ENCODE peak calls at places on chromosome 3, in six cellular contexts. One of them, this sample, is unnamed.

GRCh38 chr3:140206196-140207040 is 271.4 kb downstream of the CLSTN2 start:
- DNase-seq in ovary: peak; percentile 27
- DNase-seq in GM12891: no peak
- DNase-seq in body of pancreas: peak; percentile 7
- DNase-seq in breast epithelium: no peak
- DNase-seq in adrenal gland: no peak
- DNase-seq in this sample: no peak

GRCh38 chr3:45560270-45561020 is 34.1 kb upstream of the LIMD1 start:
- DNase-seq in body of pancreas: peak; percentile 65
- DNase-seq in ovary: peak; percentile 53
- DNase-seq in adrenal gland: peak; percentile 63
- DNase-seq in GM12891: no peak
- DNase-seq in breast epithelium: peak; percentile 77
- DNase-seq in this sample: no peak

GRCh38 chr3:153829596-153830170 is 291.5 kb upstream of the ARHGEF26 start:
- DNase-seq in breast epithelium: no peak
- DNase-seq in GM12891: no peak
- DNase-seq in adrenal gland: no peak
- DNase-seq in ovary: no peak
- DNase-seq in body of pancreas: no peak
- DNase-seq in this sample: no peak

GRCh38 chr3:64278631-64279030 is 53.4 kb upstream of the PRICKLE2 start:
- DNase-seq in breast epithelium: no peak
- DNase-seq in body of pancreas: no peak
- DNase-seq in GM12891: no peak
- DNase-seq in adrenal gland: no peak
- DNase-seq in ovary: no peak
- DNase-seq in this sample: no peak

GRCh38 chr3:41258239-41258800 is 59.0 kb downstream of the CTNNB1 start:
- DNase-seq in ovary: no peak
- DNase-seq in GM12891: no peak
- DNase-seq in body of pancreas: no peak
- DNase-seq in adrenal gland: no peak
- DNase-seq in breast epithelium: no peak
- DNase-seq in this sample: no peak

GRCh38 chr3:14810070-14810732 is 8.6 kb upstream of the FGD5 start:
- DNase-seq in adrenal gland: no peak
- DNase-seq in body of pancreas: no peak
- DNase-seq in ovary: peak; percentile 40
- DNase-seq in breast epithelium: no peak
- DNase-seq in GM12891: no peak
- DNase-seq in this sample: peak; percentile 88

GRCh38 chr3:166257715-166258114 is 420.5 kb upstream of the BCHE start:
- DNase-seq in adrenal gland: no peak
- DNase-seq in ovary: no peak
- DNase-seq in GM12891: no peak
- DNase-seq in body of pancreas: no peak
- DNase-seq in breast epithelium: no peak
- DNase-seq in this sample: no peak

GRCh38 chr3:98343647-98344507 is 9.8 kb upstream of the OR5K4 start:
- DNase-seq in breast epithelium: no peak
- DNase-seq in ovary: no peak
- DNase-seq in adrenal gland: peak; percentile 40
- DNase-seq in body of pancreas: peak; percentile 71
- DNase-seq in GM12891: no peak
- DNase-seq in this sample: no peak

GRCh38 chr3:167992384-167992783 is 103.3 kb downstream of the GOLIM4 start:
- DNase-seq in body of pancreas: no peak
- DNase-seq in breast epithelium: no peak
- DNase-seq in ovary: no peak
- DNase-seq in adrenal gland: no peak
- DNase-seq in GM12891: no peak
- DNase-seq in this sample: no peak

GRCh38 chr3:147422226-147422933 is 13.2 kb downstream of the ZIC1 start:
- DNase-seq in GM12891: no peak
- DNase-seq in adrenal gland: no peak
- DNase-seq in ovary: no peak
- DNase-seq in breast epithelium: no peak
- DNase-seq in body of pancreas: no peak
- DNase-seq in this sample: no peak

GRCh38 chr3:30290479-30290878 is 315.9 kb upstream of the TGFBR2 start:
- DNase-seq in breast epithelium: no peak
- DNase-seq in ovary: no peak
- DNase-seq in adrenal gland: no peak
- DNase-seq in body of pancreas: no peak
- DNase-seq in GM12891: no peak
- DNase-seq in this sample: peak; percentile 61

GRCh38 chr3:170614214-170614966 is 28.5 kb upstream of the SLC7A14 start:
- DNase-seq in body of pancreas: peak; percentile 32
- DNase-seq in adrenal gland: peak; percentile 65
- DNase-seq in GM12891: no peak
- DNase-seq in ovary: no peak
- DNase-seq in breast epithelium: no peak
- DNase-seq in this sample: no peak

GRCh38 chr3:79148786-79149185 is 619.0 kb downstream of the ROBO1 start:
- DNase-seq in GM12891: no peak
- DNase-seq in body of pancreas: no peak
- DNase-seq in adrenal gland: no peak
- DNase-seq in ovary: no peak
- DNase-seq in breast epithelium: no peak
- DNase-seq in this sample: no peak

GRCh38 chr3:144053121-144053520 is 81.5 kb downstream of the DIPK2A start:
- DNase-seq in ovary: no peak
- DNase-seq in body of pancreas: no peak
- DNase-seq in breast epithelium: no peak
- DNase-seq in adrenal gland: no peak
- DNase-seq in GM12891: no peak
- DNase-seq in this sample: no peak

GRCh38 chr3:97827741-97828471 is 6.1 kb downstream of the CRYBG3 start:
- DNase-seq in body of pancreas: no peak
- DNase-seq in GM12891: no peak
- DNase-seq in breast epithelium: no peak
- DNase-seq in adrenal gland: no peak
- DNase-seq in ovary: no peak
- DNase-seq in this sample: no peak

GRCh38 chr3:131218196-131218595 is 163.4 kb upstream of the NUDT16 start:
- DNase-seq in GM12891: no peak
- DNase-seq in body of pancreas: no peak
- DNase-seq in adrenal gland: no peak
- DNase-seq in breast epithelium: no peak
- DNase-seq in ovary: no peak
- DNase-seq in this sample: no peak

GRCh38 chr3:59839283-59839682 is 789.5 kb upstream of the CFAP20DC start:
- DNase-seq in breast epithelium: no peak
- DNase-seq in GM12891: no peak
- DNase-seq in adrenal gland: no peak
- DNase-seq in ovary: no peak
- DNase-seq in body of pancreas: no peak
- DNase-seq in this sample: no peak

GRCh38 chr3:48694610-48695051 is 8.9 kb upstream of the NCKIPSD start:
- DNase-seq in GM12891: no peak
- DNase-seq in breast epithelium: peak; percentile 76
- DNase-seq in adrenal gland: peak; percentile 91
- DNase-seq in body of pancreas: peak; percentile 67
- DNase-seq in ovary: peak; percentile 92
- DNase-seq in this sample: peak; percentile 76

GRCh38 chr3:31064021-31064420 is 169.6 kb upstream of the GADL1 start:
- DNase-seq in adrenal gland: no peak
- DNase-seq in GM12891: no peak
- DNase-seq in ovary: no peak
- DNase-seq in body of pancreas: no peak
- DNase-seq in breast epithelium: no peak
- DNase-seq in this sample: no peak

GRCh38 chr3:8645717-8646116 is 1.1 kb upstream of the SSUH2 start:
- DNase-seq in adrenal gland: no peak
- DNase-seq in GM12891: no peak
- DNase-seq in body of pancreas: no peak
- DNase-seq in breast epithelium: no peak
- DNase-seq in ovary: no peak
- DNase-seq in this sample: no peak

GRCh38 chr3:108834551-108834950 is 12.0 kb downstream of the TRAT1 start:
- DNase-seq in breast epithelium: no peak
- DNase-seq in adrenal gland: no peak
- DNase-seq in GM12891: no peak
- DNase-seq in body of pancreas: no peak
- DNase-seq in ovary: no peak
- DNase-seq in this sample: no peak

GRCh38 chr3:17231537-17232261 is 346.9 kb downstream of the PLCL2 start:
- DNase-seq in adrenal gland: no peak
- DNase-seq in breast epithelium: no peak
- DNase-seq in GM12891: no peak
- DNase-seq in ovary: no peak
- DNase-seq in body of pancreas: no peak
- DNase-seq in this sample: no peak

GRCh38 chr3:116444819-116445290 is 432 bp downstream of the LSAMP start:
- DNase-seq in breast epithelium: no peak
- DNase-seq in body of pancreas: peak; percentile 3
- DNase-seq in adrenal gland: no peak
- DNase-seq in ovary: no peak
- DNase-seq in GM12891: no peak
- DNase-seq in this sample: peak; percentile 68

GRCh38 chr3:114499986-114500385 is 206.2 kb downstream of the TIGIT start:
- DNase-seq in adrenal gland: no peak
- DNase-seq in ovary: no peak
- DNase-seq in body of pancreas: no peak
- DNase-seq in GM12891: no peak
- DNase-seq in breast epithelium: no peak
- DNase-seq in this sample: no peak
- TF ChIP-seq POLR2A in adrenal gland: no peak
- TF ChIP-seq POLR2A in ovary: no peak
- TF ChIP-seq POLR2A in body of pancreas: no peak
- TF ChIP-seq POLR2A in GM12891: no peak
- TF ChIP-seq POLR2A in breast epithelium: no peak
- TF ChIP-seq POLR2A in this sample: no peak

DNA sequence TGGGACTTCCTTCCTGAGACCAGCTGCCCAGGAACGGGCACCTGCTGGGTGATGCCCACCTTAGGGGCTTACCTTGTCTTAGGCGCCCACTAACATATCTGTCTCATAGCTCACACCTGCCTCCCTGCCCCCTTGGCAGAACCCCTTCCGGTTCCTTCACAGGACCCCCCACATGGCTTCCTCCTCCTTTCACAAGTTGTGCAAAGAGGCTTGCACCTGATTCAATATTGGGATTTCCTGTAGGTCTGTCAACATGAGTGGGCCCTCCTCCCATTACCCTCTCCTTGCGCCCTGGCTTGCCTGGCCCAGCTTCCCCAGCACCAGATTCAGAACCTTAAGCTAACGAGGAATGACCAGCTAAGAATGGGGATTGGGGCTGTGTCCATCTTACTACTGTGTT is 633 bp downstream of the THPO start:
- DNase-seq in body of pancreas: no peak
- DNase-seq in adrenal gland: no peak
- DNase-seq in GM12891: no peak
- DNase-seq in ovary: no peak
- DNase-seq in breast epithelium: no peak
- DNase-seq in this sample: no peak
- TF ChIP-seq POLR2A in body of pancreas: no peak
- TF ChIP-seq POLR2A in adrenal gland: no peak
- TF ChIP-seq POLR2A in GM12891: no peak
- TF ChIP-seq POLR2A in ovary: no peak
- TF ChIP-seq POLR2A in breast epithelium: no peak
- TF ChIP-seq POLR2A in this sample: no peak

DNA sequence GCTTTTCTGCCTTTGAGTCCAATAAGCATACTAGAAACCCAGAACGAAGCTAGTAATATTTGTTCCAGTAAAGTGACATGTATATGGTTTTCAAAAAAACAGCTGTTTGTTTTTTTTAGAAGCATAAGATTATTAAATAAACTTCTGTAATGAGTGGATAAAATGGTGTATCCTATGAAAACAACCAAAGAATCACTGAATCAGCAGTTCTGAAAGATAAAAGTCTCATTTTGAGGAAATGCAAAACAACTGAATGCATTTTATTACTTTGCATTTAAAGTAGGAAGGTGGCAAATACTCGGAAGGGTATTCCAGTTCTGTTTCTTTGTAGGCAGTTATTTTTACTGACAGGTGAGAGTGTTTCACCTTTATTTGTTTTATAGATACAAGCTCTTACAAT is 107.0 kb downstream of the CNTN4 start:
- DNase-seq in adrenal gland: no peak
- DNase-seq in GM12891: no peak
- DNase-seq in breast epithelium: no peak
- DNase-seq in ovary: no peak
- DNase-seq in body of pancreas: no peak
- DNase-seq in this sample: no peak
- TF ChIP-seq POLR2A in adrenal gland: no peak
- TF ChIP-seq POLR2A in GM12891: no peak
- TF ChIP-seq POLR2A in breast epithelium: no peak
- TF ChIP-seq POLR2A in ovary: no peak
- TF ChIP-seq POLR2A in body of pancreas: no peak
- TF ChIP-seq POLR2A in this sample: no peak

GRCh38 chr3:184174278-184174645 is 393 bp upstream of the AP2M1 start:
- DNase-seq in GM12891: no peak
- DNase-seq in breast epithelium: no peak
- DNase-seq in adrenal gland: no peak
- DNase-seq in body of pancreas: no peak
- DNase-seq in ovary: no peak
- DNase-seq in this sample: no peak

GRCh38 chr3:184175981-184176376 is 1.3 kb downstream of the AP2M1 start:
- DNase-seq in breast epithelium: no peak
- DNase-seq in adrenal gland: no peak
- DNase-seq in GM12891: no peak
- DNase-seq in ovary: no peak
- DNase-seq in body of pancreas: no peak
- DNase-seq in this sample: no peak

GRCh38 chr3:184175506-184175905 is 851 bp downstream of the AP2M1 start:
- DNase-seq in ovary: no peak
- DNase-seq in adrenal gland: no peak
- DNase-seq in body of pancreas: no peak
- DNase-seq in GM12891: no peak
- DNase-seq in breast epithelium: no peak
- DNase-seq in this sample: no peak

GRCh38 chr3:184173374-184173722 is 1.3 kb upstream of the AP2M1 start:
- DNase-seq in GM12891: no peak
- DNase-seq in adrenal gland: no peak
- DNase-seq in ovary: no peak
- DNase-seq in body of pancreas: no peak
- DNase-seq in breast epithelium: no peak
- DNase-seq in this sample: no peak

DNA sequence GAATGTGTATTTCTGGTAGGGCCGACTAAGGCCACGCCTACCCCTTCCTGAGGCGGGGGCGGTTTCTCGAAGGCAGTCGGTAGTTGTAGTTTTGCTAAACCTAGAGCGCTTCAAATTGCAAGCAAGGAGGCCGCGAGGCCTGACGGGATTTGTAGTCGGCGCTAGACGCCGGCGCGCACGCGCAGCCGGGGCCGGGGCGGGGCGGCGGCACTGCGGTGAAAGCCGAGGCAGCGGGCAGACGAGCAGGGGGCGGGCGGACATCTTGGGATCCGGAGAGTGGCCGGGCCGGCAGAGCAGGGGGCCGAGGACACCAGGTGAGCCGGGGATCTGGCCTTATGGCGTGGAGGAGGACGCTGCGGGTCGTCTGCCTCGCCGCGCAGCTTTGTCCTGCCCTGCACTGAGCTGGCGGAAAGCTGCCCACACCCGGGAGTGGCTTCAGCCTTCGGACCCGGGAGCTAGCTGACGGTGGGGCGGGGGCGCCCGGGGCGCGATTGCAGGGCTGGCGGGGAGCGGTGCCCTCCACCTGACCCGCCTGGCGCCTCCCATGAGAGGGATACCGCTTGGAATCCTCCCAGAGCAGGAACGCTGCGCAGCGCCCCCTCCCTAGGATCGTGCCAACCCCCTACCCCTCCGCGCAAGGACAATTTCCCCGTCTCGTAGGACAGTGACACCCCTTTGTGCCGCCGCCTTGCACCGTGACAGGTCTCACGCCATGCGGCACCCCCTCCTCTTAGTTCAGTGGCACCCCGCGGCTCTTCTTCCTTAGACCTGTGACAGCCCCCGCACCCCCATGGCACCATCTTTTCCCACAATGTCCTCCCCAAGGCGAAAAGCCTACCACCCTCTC is at the start of gene AP2M1:
- DNase-seq in ovary: peak; percentile 98
- DNase-seq in GM12891: peak; percentile 96
- DNase-seq in body of pancreas: peak; percentile 100
- DNase-seq in breast epithelium: peak; percentile 99
- DNase-seq in adrenal gland: peak; percentile 98
- DNase-seq in this sample: peak; percentile 100
- TF ChIP-seq POLR2A in ovary: peak; percentile 70
- TF ChIP-seq POLR2A in GM12891: peak; percentile 69
- TF ChIP-seq POLR2A in body of pancreas: peak; percentile 76
- TF ChIP-seq POLR2A in breast epithelium: peak; percentile 71
- TF ChIP-seq POLR2A in adrenal gland: peak; percentile 40
- TF ChIP-seq POLR2A in this sample: peak; percentile 78